ENCODE peak calls at places on chromosomes 16 and 17, in five cellular contexts. B, S, V, Q and F are unnamed samples.

GRCh38 chr17:65711671-65712276 is 150.3 kb upstream of the AXIN2 start:
- DNase-seq in B (no peak), V (no peak), Q (no peak), S (no peak), F (no peak)

GRCh38 chr17:60174035-60174434 is 24.3 kb downstream of the CA4 start:
- DNase-seq in B (no peak), S (no peak), Q (no peak), V (no peak), F (no peak)

GRCh38 chr16:72932050-72932449 is 115.9 kb downstream of the ZFHX3 start:
- DNase-seq in Q (no peak), V (no peak), S (no peak), B (no peak), F (no peak)

GRCh38 chr16:88461291-88462269 is 8.5 kb downstream of the ZFPM1 start:
- DNase-seq in Q (peak; percentile 53), S (no peak), B (no peak), V (no peak), F (no peak)

GRCh38 chr17:22671110-22671509 is 978.8 kb downstream of the KCNJ18 start:
- DNase-seq in V (no peak), Q (no peak), S (no peak), B (no peak), F (no peak)

GRCh38 chr17:36980281-36980761 is 31.6 kb downstream of the AATF start:
- DNase-seq in Q (peak; percentile 25), B (no peak), S (peak; percentile 25), V (no peak), F (no peak)

GRCh38 chr16:81004646-81005353 is 1.9 kb downstream of the CMC2 start:
- DNase-seq in V (no peak), S (peak; percentile 83), B (peak; percentile 59), Q (peak; percentile 77), F (peak; percentile 45)

GRCh38 chr17:73359987-73360410 is 48.2 kb upstream of the CDC42EP4 start:
- DNase-seq in S (no peak), Q (no peak), B (no peak), V (no peak), F (no peak)

GRCh38 chr16:4664538-4665418 is 28.6 kb upstream of the NUDT16L1 start:
- DNase-seq in B (no peak), V (no peak), S (no peak), Q (no peak), F (no peak)

GRCh38 chr16:74029122-74029805 is 267.4 kb upstream of the PSMD7 start:
- DNase-seq in Q (no peak), V (no peak), S (no peak), B (no peak), F (no peak)

GRCh38 chr17:82551779-82552457 is 32.4 kb downstream of the FOXK2 start:
- DNase-seq in B (peak; percentile 78), S (peak; percentile 78), Q (peak; percentile 84), V (no peak), F (peak; percentile 49)

GRCh38 chr17:78560731-78561130 is 16.5 kb downstream of the DNAH17 start:
- DNase-seq in B (no peak), V (no peak), Q (no peak), S (no peak), F (no peak)

GRCh38 chr17:1060991-1061390 is 64.1 kb downstream of the TIMM22 start:
- DNase-seq in V (peak; percentile 78), Q (peak; percentile 99), S (peak; percentile 85), B (peak; percentile 97), F (no peak)

GRCh38 chr17:73192219-73192893 is 499 bp upstream of the COG1 start:
- DNase-seq in S (peak; percentile 56), V (no peak), Q (peak; percentile 86), B (peak; percentile 74), F (peak; percentile 25)

GRCh38 chr17:7984904-7985303 is 17.5 kb upstream of the GUCY2D start:
- DNase-seq in S (no peak), V (no peak), B (no peak), Q (no peak), F (no peak)

GRCh38 chr16:75264999-75265910 is 13.8 kb upstream of the BCAR1 start:
- DNase-seq in S (no peak), Q (peak; percentile 69), B (no peak), V (no peak), F (no peak)

DNA sequence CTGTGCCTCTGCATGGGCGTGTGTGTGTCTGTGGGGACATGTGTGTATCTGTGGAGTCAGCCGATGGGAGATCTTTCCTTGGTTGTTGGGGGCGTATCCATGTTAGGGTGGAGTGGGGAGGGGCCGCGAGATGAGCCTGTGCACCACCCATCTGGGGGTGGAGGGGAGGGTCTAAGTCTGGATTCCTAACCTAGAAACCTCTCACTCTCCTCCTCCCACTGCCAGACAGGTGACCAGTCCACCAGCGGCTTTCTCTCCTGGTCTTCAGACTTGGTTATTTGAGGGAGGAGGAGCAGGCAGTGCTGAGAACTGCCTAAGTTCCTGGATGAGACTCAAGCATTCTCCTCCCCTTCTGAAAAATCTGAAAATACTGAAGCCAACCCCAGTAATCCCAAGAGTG is 881 bp upstream of the NEUROD2 start:
- DNase-seq in Q (no peak), B (no peak), V (no peak), S (no peak), F (no peak)
- H3K4me3 ChIP-seq in Q (no peak overlapping the region), B (no peak overlapping the region), V (no peak overlapping the region), S (no peak overlapping the region), F (no peak overlapping the region)

DNA sequence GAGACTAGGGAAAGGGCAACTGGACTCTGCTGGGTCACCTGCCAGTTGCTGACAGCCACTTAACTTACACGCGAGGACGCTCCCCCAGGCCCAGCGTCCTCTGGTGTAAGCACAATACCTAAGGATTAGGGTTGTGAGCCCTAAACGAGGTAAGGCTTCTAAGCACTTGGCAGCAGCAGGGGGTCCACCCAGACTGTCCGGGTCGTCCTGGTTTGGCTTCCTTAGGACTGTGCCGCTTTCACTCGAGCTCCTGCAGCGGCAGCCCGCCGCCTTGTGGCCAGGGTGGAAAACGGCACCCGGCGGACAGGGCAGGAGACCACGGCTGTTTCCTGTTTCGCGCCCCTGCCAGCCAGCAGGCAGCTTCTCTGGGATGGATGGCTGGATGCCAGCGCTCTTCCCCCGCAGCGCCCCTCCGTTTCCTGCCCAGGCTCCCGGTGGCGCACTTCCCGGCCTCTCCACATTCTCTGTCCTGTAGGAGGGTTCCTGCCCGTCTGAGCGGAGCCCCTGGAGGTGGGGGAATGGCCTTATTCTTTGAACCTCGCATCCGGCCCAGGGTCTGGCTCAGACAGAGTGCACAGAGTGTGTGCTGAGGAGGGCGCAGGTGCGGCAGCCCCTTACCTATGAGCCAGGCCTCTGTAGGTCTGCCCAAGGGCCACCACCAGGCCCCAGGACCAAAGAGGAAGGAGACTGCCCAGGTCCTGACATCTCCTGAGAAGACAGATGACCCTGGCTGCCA is 47.0 kb upstream of the AMZ2 start:
- DNase-seq in S (peak; percentile 61), V (no peak), Q (peak; percentile 82), B (peak; percentile 42), F (no peak)
- H3K4me3 ChIP-seq in S (peak overlapping the region; percentile 47), V (peak overlapping the region; percentile 34), Q (peak overlapping the region; percentile 4), B (peak overlapping the region; percentile 39), F (peak overlapping the region; percentile 1)

DNA sequence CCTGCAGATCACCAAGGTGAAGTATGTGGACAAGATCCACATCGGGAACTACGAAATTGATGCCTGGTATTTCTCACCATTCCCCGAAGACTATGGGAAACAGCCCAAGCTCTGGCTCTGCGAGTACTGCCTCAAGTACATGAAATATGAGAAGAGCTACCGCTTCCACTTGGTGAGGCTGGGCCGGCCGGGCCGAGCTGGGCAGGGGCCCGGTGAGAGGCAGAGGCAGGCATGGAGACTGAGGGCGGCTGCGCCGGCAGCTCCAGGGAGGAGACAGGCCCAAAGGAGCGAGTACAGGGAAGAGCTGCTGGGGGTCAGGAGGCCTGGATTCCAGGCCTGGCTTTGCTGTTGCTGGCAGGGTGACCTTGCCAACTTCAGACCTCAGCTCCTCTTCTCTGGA is 8.3 kb downstream of the PRSS8 start:
- DNase-seq in S (no peak), Q (no peak), V (no peak), B (no peak), F (no peak)
- H3K4me3 ChIP-seq in S (no peak overlapping the region), Q (no peak overlapping the region), V (no peak overlapping the region), B (no peak overlapping the region), F (no peak overlapping the region)

GRCh38 chr16:1667916-1668315 is 10.2 kb upstream of the JPT2 start:
- DNase-seq in Q (no peak), B (no peak), V (no peak), S (no peak), F (no peak)
- H3K4me3 ChIP-seq in Q (no peak overlapping the region), B (no peak overlapping the region), V (no peak overlapping the region), S (no peak overlapping the region), F (no peak overlapping the region)

DNA sequence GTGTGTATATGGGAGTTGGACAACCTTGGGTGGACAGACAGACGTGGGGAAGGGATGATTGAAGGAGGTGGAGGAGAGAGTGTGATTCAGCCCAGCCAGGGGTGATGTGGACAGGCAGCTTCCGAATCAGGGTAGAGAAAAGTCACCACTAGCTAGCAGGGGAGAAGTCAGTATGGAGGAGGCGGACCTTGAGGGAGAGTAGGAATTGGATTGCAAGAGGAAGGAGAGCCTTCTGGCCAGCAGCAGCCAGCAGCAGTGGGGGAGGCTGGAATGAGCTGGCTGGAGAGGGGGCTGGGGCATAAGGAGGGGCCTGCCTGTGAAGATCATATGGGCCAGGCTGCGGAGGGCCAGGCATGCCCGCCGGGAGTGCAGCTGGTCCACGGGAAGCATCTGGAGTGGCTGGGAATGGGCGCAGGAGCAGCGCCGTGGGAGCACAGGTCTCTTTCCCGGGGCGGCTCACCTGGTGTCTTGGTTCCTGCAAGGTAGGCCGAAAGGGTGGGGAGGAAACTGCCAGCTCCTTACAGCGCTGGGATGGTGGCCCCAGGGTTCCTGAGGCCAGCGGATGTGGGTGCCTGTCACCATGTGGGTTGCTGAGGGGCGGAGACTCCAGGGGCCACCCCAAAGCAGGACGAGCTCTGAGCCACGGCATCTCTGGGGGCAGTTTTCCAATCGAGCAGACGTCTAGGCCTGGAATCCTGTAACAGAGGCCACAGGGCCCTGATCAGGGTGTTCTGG is 235.3 kb downstream of the SEC14L1 start:
- DNase-seq in S (peak; percentile 54), Q (peak; percentile 97), V (peak; percentile 55), B (peak; percentile 82), F (no peak)
- H3K4me3 ChIP-seq in S (peak overlapping the region; percentile 84), Q (peak overlapping the region; percentile 64), V (peak overlapping the region; percentile 79), B (peak overlapping the region; percentile 88), F (no peak overlapping the region)